ENCODE peak calls at places on chromosomes 6 and 20, in five cellular contexts. One of them, this sample, is unnamed. For H3K4me1 and H4K20me1, the result is how much of the 10 kb centered on the place peaks cover.

GRCh38 chr6:131979515-131980337 is 28.6 kb upstream of the CCN2 start:
- DNase-seq in hepatocyte: no peak
- DNase-seq in endothelial cell of umbilical vein: peak
- DNase-seq in PC-9: no peak
- DNase-seq in GM23248: peak
- DNase-seq in this sample: no peak

GRCh38 chr6:160978141-160978926 is 13.2 kb upstream of the MAP3K4 start:
- DNase-seq in GM23248: peak
- DNase-seq in PC-9: no peak
- DNase-seq in hepatocyte: no peak
- DNase-seq in endothelial cell of umbilical vein: no peak
- DNase-seq in this sample: no peak

GRCh38 chr6:34768148-34768547 is 10.8 kb downstream of the SNRPC start:
- DNase-seq in hepatocyte: no peak
- DNase-seq in endothelial cell of umbilical vein: no peak
- DNase-seq in PC-9: no peak
- DNase-seq in GM23248: no peak
- DNase-seq in this sample: no peak

GRCh38 chr6:166289181-166290061 is 18.8 kb downstream of the PRR18 start:
- DNase-seq in endothelial cell of umbilical vein: no peak
- DNase-seq in PC-9: no peak
- DNase-seq in hepatocyte: no peak
- DNase-seq in GM23248: no peak
- DNase-seq in this sample: no peak

GRCh38 chr6:26156850-26157149 is 69.6 kb downstream of the HFE start:
- DNase-seq in hepatocyte: no peak
- DNase-seq in GM23248: no peak
- DNase-seq in endothelial cell of umbilical vein: no peak
- DNase-seq in PC-9: no peak
- DNase-seq in this sample: no peak

GRCh38 chr6:138105880-138106664 is 1.1 kb downstream of the PERP start:
- DNase-seq in PC-9: no peak
- DNase-seq in endothelial cell of umbilical vein: peak
- DNase-seq in GM23248: peak
- DNase-seq in hepatocyte: peak
- DNase-seq in this sample: peak

GRCh38 chr6:136035378-136036070 is 184.0 kb downstream of the PDE7B start:
- DNase-seq in endothelial cell of umbilical vein: peak
- DNase-seq in GM23248: peak
- DNase-seq in PC-9: no peak
- DNase-seq in hepatocyte: no peak
- DNase-seq in this sample: no peak

GRCh38 chr20:61251529-61252393 is at the start of gene CDH4:
- DNase-seq in PC-9: no peak
- DNase-seq in GM23248: peak
- DNase-seq in hepatocyte: peak
- DNase-seq in endothelial cell of umbilical vein: no peak
- DNase-seq in this sample: peak

GRCh38 chr20:20440473-20440872 is 72.6 kb downstream of the INSM1 start:
- DNase-seq in GM23248: no peak
- DNase-seq in hepatocyte: no peak
- DNase-seq in endothelial cell of umbilical vein: no peak
- DNase-seq in PC-9: no peak
- DNase-seq in this sample: no peak

GRCh38 chr6:4687989-4688947 is 87.9 kb upstream of the CDYL start:
- DNase-seq in PC-9: peak
- DNase-seq in hepatocyte: peak
- DNase-seq in endothelial cell of umbilical vein: peak
- DNase-seq in GM23248: peak
- DNase-seq in this sample: no peak

GRCh38 chr20:54340667-54341081 is 132.8 kb downstream of the PFDN4 start:
- DNase-seq in endothelial cell of umbilical vein: peak
- DNase-seq in hepatocyte: no peak
- DNase-seq in PC-9: no peak
- DNase-seq in GM23248: peak
- DNase-seq in this sample: no peak

DNA sequence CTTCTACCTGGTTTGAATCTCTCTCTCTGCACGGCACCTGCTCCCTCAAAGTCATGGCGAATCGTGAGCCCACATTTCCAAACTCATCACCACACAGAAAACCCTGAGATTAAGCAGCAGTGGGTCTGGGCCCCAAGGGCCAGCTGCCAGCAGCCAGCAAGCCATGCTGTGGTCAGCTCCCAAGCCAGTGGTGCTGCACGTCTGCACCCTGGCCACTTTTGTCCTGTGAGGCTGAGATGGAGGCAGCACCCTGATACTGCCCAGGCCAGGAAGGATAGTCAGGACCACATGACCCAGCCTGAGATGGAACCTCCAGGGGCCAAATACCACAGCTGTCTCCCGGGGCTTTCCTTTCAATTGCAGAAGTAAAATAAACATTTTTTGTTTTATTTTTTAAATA is 93.9 kb downstream of the PRND start:
- DNase-seq in PC-9: no peak
- DNase-seq in endothelial cell of umbilical vein: no peak
- DNase-seq in GM23248: no peak
- DNase-seq in hepatocyte: no peak
- DNase-seq in this sample: no peak
- H3K4me1 ChIP-seq in PC-9: under half
- H3K4me1 ChIP-seq in endothelial cell of umbilical vein: under half
- H3K4me1 ChIP-seq in GM23248: under half
- H3K4me1 ChIP-seq in hepatocyte: under half
- H3K4me1 ChIP-seq in this sample: under half

DNA sequence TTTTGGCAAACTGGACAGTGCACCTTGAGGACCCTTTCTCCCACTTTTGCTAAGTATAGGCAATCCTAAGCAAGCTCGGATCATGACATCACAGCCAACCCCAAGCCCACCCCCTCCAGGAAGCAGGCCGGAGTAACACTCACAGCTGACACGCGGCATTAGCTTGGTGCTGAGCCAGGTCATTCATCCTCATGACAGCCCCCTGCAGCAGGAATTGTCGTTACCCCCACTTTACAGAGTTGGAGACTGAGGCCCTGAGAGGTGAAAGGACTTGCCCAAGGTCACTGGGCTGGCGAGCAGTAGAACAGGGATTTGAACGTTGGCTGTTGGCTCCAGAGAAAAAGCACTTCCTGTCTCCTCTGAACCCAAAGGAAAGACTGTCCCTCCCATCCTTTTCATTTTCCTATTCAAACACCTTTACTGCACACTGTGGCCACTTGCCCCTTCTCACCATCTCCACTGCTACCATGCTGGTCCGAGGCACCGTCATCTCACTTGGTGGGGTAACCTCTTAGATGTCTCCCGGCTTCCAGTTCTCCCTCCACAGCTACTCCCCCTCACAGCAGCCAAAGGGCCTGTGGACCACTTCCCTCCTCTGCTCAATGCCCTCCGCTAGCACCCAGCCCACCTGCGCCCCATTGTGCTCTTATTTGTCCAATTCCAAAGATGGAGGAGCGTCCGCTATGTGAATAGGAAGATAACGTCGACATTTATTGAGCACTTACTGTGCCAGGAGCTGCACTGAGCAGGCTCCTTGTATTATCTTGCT is 84.7 kb downstream of the PREX1 start:
- DNase-seq in hepatocyte: no peak
- DNase-seq in GM23248: no peak
- DNase-seq in endothelial cell of umbilical vein: no peak
- DNase-seq in PC-9: no peak
- DNase-seq in this sample: no peak
- H4K20me1 ChIP-seq in hepatocyte: under half
- H4K20me1 ChIP-seq in GM23248: under half
- H4K20me1 ChIP-seq in endothelial cell of umbilical vein: under half
- H4K20me1 ChIP-seq in PC-9: under half
- H4K20me1 ChIP-seq in this sample: under half

DNA sequence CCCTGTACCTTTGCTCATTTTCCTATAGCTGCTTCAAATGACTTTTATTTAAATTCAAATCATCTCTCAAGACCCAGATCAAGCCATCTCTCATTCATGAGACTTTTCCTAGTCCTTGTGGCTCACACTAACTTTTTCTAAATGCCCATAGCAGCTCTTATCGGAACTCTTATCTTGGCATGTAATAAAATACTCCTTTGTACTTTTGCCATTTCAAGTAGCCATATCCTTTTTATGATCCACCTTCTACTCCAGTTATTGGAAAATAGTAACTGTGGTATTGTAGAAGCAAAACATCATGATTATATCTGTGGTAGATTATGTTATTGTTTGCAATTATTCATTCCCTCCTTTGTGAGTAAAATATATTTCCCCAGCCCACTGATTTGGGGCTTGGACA is 37.6 kb upstream of the FILIP1 start:
- DNase-seq in GM23248: no peak
- DNase-seq in endothelial cell of umbilical vein: peak
- DNase-seq in PC-9: no peak
- DNase-seq in hepatocyte: no peak
- DNase-seq in this sample: no peak
- H3K4me1 ChIP-seq in GM23248: under half
- H3K4me1 ChIP-seq in endothelial cell of umbilical vein: under half
- H3K4me1 ChIP-seq in PC-9: under half
- H3K4me1 ChIP-seq in hepatocyte: under half
- H3K4me1 ChIP-seq in this sample: under half

DNA sequence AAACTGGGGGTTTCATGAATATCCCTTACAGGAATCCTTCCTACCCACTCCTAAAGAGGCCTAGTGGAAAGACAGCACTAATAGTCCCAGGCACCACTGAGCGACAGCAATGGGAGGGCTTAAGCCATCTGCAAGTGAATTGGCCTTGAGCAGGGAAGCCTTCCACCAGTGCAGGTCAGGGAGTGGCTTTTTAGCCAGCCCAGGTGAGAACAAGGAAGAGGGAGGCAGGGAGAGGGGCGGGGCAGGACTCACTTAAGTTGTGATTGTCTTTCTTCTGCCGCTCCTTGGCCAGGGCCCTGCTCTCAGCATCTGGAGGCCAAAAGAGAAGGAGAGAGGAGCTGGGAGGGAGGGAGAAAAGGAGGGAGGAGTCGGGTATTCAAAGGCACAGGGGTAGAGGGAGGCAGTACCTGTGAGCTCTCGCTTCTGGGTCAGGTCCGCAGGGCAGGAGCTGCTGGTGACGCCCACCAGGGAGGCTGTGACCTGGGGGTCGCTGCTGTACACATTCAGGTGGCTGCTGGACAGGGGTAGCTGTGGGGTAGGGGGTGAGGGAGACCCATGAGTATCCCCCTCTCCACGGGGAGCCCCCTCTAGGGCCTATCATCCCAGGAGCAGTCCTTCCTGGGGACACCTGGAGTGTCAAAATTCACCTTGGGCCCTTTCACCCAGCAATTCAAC is 47.8 kb downstream of the TFEB start:
- DNase-seq in endothelial cell of umbilical vein: no peak
- DNase-seq in hepatocyte: peak
- DNase-seq in GM23248: no peak
- DNase-seq in PC-9: peak
- DNase-seq in this sample: no peak
- H4K20me1 ChIP-seq in endothelial cell of umbilical vein: under half
- H4K20me1 ChIP-seq in hepatocyte: under half
- H4K20me1 ChIP-seq in GM23248: under half
- H4K20me1 ChIP-seq in PC-9: under half
- H4K20me1 ChIP-seq in this sample: under half

GRCh38 chr6:14454467-14454763 is 336.8 kb downstream of the CD83 start:
- DNase-seq in PC-9: peak
- DNase-seq in GM23248: no peak
- DNase-seq in hepatocyte: no peak
- DNase-seq in endothelial cell of umbilical vein: no peak
- DNase-seq in this sample: no peak
- H3K4me1 ChIP-seq in PC-9: under half
- H3K4me1 ChIP-seq in GM23248: under half
- H3K4me1 ChIP-seq in hepatocyte: under half
- H3K4me1 ChIP-seq in endothelial cell of umbilical vein: under half
- H3K4me1 ChIP-seq in this sample: under half

GRCh38 chr6:108648186-108648585 is 87.5 kb downstream of the FOXO3 start:
- DNase-seq in endothelial cell of umbilical vein: no peak
- DNase-seq in hepatocyte: no peak
- DNase-seq in PC-9: no peak
- DNase-seq in GM23248: no peak
- DNase-seq in this sample: no peak
- H4K20me1 ChIP-seq in endothelial cell of umbilical vein: under half
- H4K20me1 ChIP-seq in hepatocyte: half or more
- H4K20me1 ChIP-seq in PC-9: half or more
- H4K20me1 ChIP-seq in GM23248: under half
- H4K20me1 ChIP-seq in this sample: under half

GRCh38 chr20:1945660-1946059 is 48.2 kb downstream of the PDYN start:
- DNase-seq in endothelial cell of umbilical vein: no peak
- DNase-seq in hepatocyte: no peak
- DNase-seq in PC-9: no peak
- DNase-seq in GM23248: no peak
- DNase-seq in this sample: no peak

GRCh38 chr20:1947535-1947846 is 46.4 kb downstream of the PDYN start:
- DNase-seq in PC-9: no peak
- DNase-seq in endothelial cell of umbilical vein: no peak
- DNase-seq in hepatocyte: no peak
- DNase-seq in GM23248: no peak
- DNase-seq in this sample: no peak

GRCh38 chr20:1945134-1945618 is 48.7 kb downstream of the PDYN start:
- DNase-seq in PC-9: no peak
- DNase-seq in hepatocyte: peak
- DNase-seq in endothelial cell of umbilical vein: no peak
- DNase-seq in GM23248: peak
- DNase-seq in this sample: no peak

GRCh38 chr20:1946442-1946761 is 47.5 kb downstream of the PDYN start:
- DNase-seq in PC-9: no peak
- DNase-seq in GM23248: no peak
- DNase-seq in hepatocyte: no peak
- DNase-seq in endothelial cell of umbilical vein: no peak
- DNase-seq in this sample: no peak

GRCh38 chr20:1946762-1947534 is 46.9 kb downstream of the PDYN start:
- DNase-seq in endothelial cell of umbilical vein: no peak
- DNase-seq in PC-9: peak
- DNase-seq in hepatocyte: peak
- DNase-seq in GM23248: no peak
- DNase-seq in this sample: peak
- H3K4me1 ChIP-seq in endothelial cell of umbilical vein: under half
- H3K4me1 ChIP-seq in PC-9: under half
- H3K4me1 ChIP-seq in hepatocyte: under half
- H3K4me1 ChIP-seq in GM23248: under half
- H3K4me1 ChIP-seq in this sample: half or more

GRCh38 chr20:62901891-62902290 is 24.4 kb downstream of the DIDO1 start:
- DNase-seq in GM23248: no peak
- DNase-seq in hepatocyte: no peak
- DNase-seq in PC-9: no peak
- DNase-seq in endothelial cell of umbilical vein: no peak
- DNase-seq in this sample: no peak
- H4K20me1 ChIP-seq in GM23248: under half
- H4K20me1 ChIP-seq in hepatocyte: under half
- H4K20me1 ChIP-seq in PC-9: under half
- H4K20me1 ChIP-seq in endothelial cell of umbilical vein: under half
- H4K20me1 ChIP-seq in this sample: under half

GRCh38 chr20:33673115-33673410 is 1.2 kb downstream of the NECAB3 start:
- DNase-seq in endothelial cell of umbilical vein: no peak
- DNase-seq in PC-9: peak
- DNase-seq in hepatocyte: no peak
- DNase-seq in GM23248: no peak
- DNase-seq in this sample: no peak
- H3K4me1 ChIP-seq in endothelial cell of umbilical vein: under half
- H3K4me1 ChIP-seq in PC-9: under half
- H3K4me1 ChIP-seq in hepatocyte: under half
- H3K4me1 ChIP-seq in GM23248: under half
- H3K4me1 ChIP-seq in this sample: under half